ENCODE peak calls at places on chromosomes 13 and 19, in ten cellular contexts. One of them, this sample, is unnamed.

GRCh38 chr13:37503287-37503686 is 95.3 kb downstream of the POSTN start:
- DNase-seq in GM19239: no peak
- DNase-seq in A172: no peak
- DNase-seq in pancreas: no peak
- DNase-seq in ELR: no peak
- DNase-seq in transverse colon: no peak
- DNase-seq in SHP77: no peak
- DNase-seq in left ventricle myocardium inferior: no peak
- DNase-seq in neuronal stem cell: no peak
- DNase-seq in stimulated activated CD8-positive, alpha-beta memory T cell treated with anti-CD3 and anti-CD28 coated beads, Interleukin-4, amount 100 ng/mL, for 24 hours: no peak
- DNase-seq in this sample: no peak

GRCh38 chr13:37646531-37646930 is 48.0 kb upstream of the POSTN start:
- DNase-seq in ELR: no peak
- DNase-seq in stimulated activated CD8-positive, alpha-beta memory T cell treated with anti-CD3 and anti-CD28 coated beads, Interleukin-4, amount 100 ng/mL, for 24 hours: no peak
- DNase-seq in neuronal stem cell: no peak
- DNase-seq in A172: no peak
- DNase-seq in GM19239: no peak
- DNase-seq in SHP77: no peak
- DNase-seq in left ventricle myocardium inferior: no peak
- DNase-seq in pancreas: no peak
- DNase-seq in transverse colon: no peak
- DNase-seq in this sample: no peak

GRCh38 chr19:38917921-38918491 is 6.0 kb upstream of the CCER2 start:
- DNase-seq in ELR: peak; percentile 48
- DNase-seq in transverse colon: no peak
- DNase-seq in SHP77: peak; percentile 79
- DNase-seq in stimulated activated CD8-positive, alpha-beta memory T cell treated with anti-CD3 and anti-CD28 coated beads, Interleukin-4, amount 100 ng/mL, for 24 hours: no peak
- DNase-seq in GM19239: no peak
- DNase-seq in neuronal stem cell: no peak
- DNase-seq in left ventricle myocardium inferior: no peak
- DNase-seq in pancreas: no peak
- DNase-seq in A172: peak; percentile 24
- DNase-seq in this sample: no peak

GRCh38 chr19:4043966-4044365 is 22.7 kb downstream of the ZBTB7A start:
- DNase-seq in SHP77: no peak
- DNase-seq in left ventricle myocardium inferior: no peak
- DNase-seq in neuronal stem cell: no peak
- DNase-seq in stimulated activated CD8-positive, alpha-beta memory T cell treated with anti-CD3 and anti-CD28 coated beads, Interleukin-4, amount 100 ng/mL, for 24 hours: no peak
- DNase-seq in ELR: no peak
- DNase-seq in A172: no peak
- DNase-seq in pancreas: no peak
- DNase-seq in GM19239: no peak
- DNase-seq in transverse colon: no peak
- DNase-seq in this sample: no peak

GRCh38 chr19:39307233-39307821 is 11.1 kb downstream of the IFNL1 start:
- DNase-seq in transverse colon: peak; percentile 48
- DNase-seq in SHP77: no peak
- DNase-seq in ELR: no peak
- DNase-seq in GM19239: no peak
- DNase-seq in stimulated activated CD8-positive, alpha-beta memory T cell treated with anti-CD3 and anti-CD28 coated beads, Interleukin-4, amount 100 ng/mL, for 24 hours: no peak
- DNase-seq in A172: no peak
- DNase-seq in neuronal stem cell: no peak
- DNase-seq in pancreas: no peak
- DNase-seq in left ventricle myocardium inferior: no peak
- DNase-seq in this sample: no peak

GRCh38 chr13:22454586-22454985 is 726.2 kb upstream of the SGCG start:
- DNase-seq in A172: peak; percentile 31
- DNase-seq in SHP77: peak; percentile 8
- DNase-seq in pancreas: no peak
- DNase-seq in GM19239: no peak
- DNase-seq in transverse colon: no peak
- DNase-seq in ELR: no peak
- DNase-seq in neuronal stem cell: no peak
- DNase-seq in left ventricle myocardium inferior: no peak
- DNase-seq in stimulated activated CD8-positive, alpha-beta memory T cell treated with anti-CD3 and anti-CD28 coated beads, Interleukin-4, amount 100 ng/mL, for 24 hours: no peak
- DNase-seq in this sample: no peak

GRCh38 chr19:33186431-33186830 is 7.7 kb upstream of the LRP3 start:
- DNase-seq in neuronal stem cell: no peak
- DNase-seq in pancreas: no peak
- DNase-seq in GM19239: no peak
- DNase-seq in transverse colon: no peak
- DNase-seq in ELR: no peak
- DNase-seq in SHP77: no peak
- DNase-seq in A172: no peak
- DNase-seq in stimulated activated CD8-positive, alpha-beta memory T cell treated with anti-CD3 and anti-CD28 coated beads, Interleukin-4, amount 100 ng/mL, for 24 hours: no peak
- DNase-seq in left ventricle myocardium inferior: no peak
- DNase-seq in this sample: no peak

GRCh38 chr19:49430678-49431329 is 5.6 kb downstream of the GFY start:
- DNase-seq in pancreas: no peak
- DNase-seq in GM19239: no peak
- DNase-seq in stimulated activated CD8-positive, alpha-beta memory T cell treated with anti-CD3 and anti-CD28 coated beads, Interleukin-4, amount 100 ng/mL, for 24 hours: no peak
- DNase-seq in SHP77: peak; percentile 41
- DNase-seq in A172: no peak
- DNase-seq in left ventricle myocardium inferior: no peak
- DNase-seq in neuronal stem cell: no peak
- DNase-seq in ELR: peak; percentile 39
- DNase-seq in transverse colon: no peak
- DNase-seq in this sample: no peak

GRCh38 chr13:114022876-114023275 is 49.0 kb upstream of the C13orf46 start:
- DNase-seq in GM19239: no peak
- DNase-seq in stimulated activated CD8-positive, alpha-beta memory T cell treated with anti-CD3 and anti-CD28 coated beads, Interleukin-4, amount 100 ng/mL, for 24 hours: no peak
- DNase-seq in ELR: no peak
- DNase-seq in neuronal stem cell: no peak
- DNase-seq in left ventricle myocardium inferior: no peak
- DNase-seq in SHP77: no peak
- DNase-seq in A172: no peak
- DNase-seq in transverse colon: no peak
- DNase-seq in pancreas: no peak
- DNase-seq in this sample: no peak

GRCh38 chr13:102812616-102813287 is 13.8 kb downstream of the BIVM start:
- DNase-seq in transverse colon: no peak
- DNase-seq in GM19239: no peak
- DNase-seq in ELR: peak; percentile 42
- DNase-seq in pancreas: no peak
- DNase-seq in left ventricle myocardium inferior: no peak
- DNase-seq in A172: no peak
- DNase-seq in SHP77: no peak
- DNase-seq in neuronal stem cell: no peak
- DNase-seq in stimulated activated CD8-positive, alpha-beta memory T cell treated with anti-CD3 and anti-CD28 coated beads, Interleukin-4, amount 100 ng/mL, for 24 hours: no peak
- DNase-seq in this sample: no peak

GRCh38 chr19:8526345-8527062 is 12.5 kb upstream of the ZNF414 start:
- DNase-seq in transverse colon: peak; percentile 92
- DNase-seq in stimulated activated CD8-positive, alpha-beta memory T cell treated with anti-CD3 and anti-CD28 coated beads, Interleukin-4, amount 100 ng/mL, for 24 hours: no peak
- DNase-seq in SHP77: peak; percentile 89
- DNase-seq in pancreas: peak; percentile 92
- DNase-seq in neuronal stem cell: peak; percentile 92
- DNase-seq in GM19239: no peak
- DNase-seq in ELR: peak; percentile 94
- DNase-seq in left ventricle myocardium inferior: peak; percentile 90
- DNase-seq in A172: peak; percentile 88
- DNase-seq in this sample: peak; percentile 96

GRCh38 chr19:56111601-56112312 is 9.3 kb downstream of the ZNF787 start:
- DNase-seq in GM19239: peak; percentile 75
- DNase-seq in transverse colon: peak; percentile 86
- DNase-seq in neuronal stem cell: no peak
- DNase-seq in pancreas: no peak
- DNase-seq in SHP77: no peak
- DNase-seq in ELR: no peak
- DNase-seq in A172: peak; percentile 37
- DNase-seq in left ventricle myocardium inferior: peak; percentile 53
- DNase-seq in stimulated activated CD8-positive, alpha-beta memory T cell treated with anti-CD3 and anti-CD28 coated beads, Interleukin-4, amount 100 ng/mL, for 24 hours: peak; percentile 26
- DNase-seq in this sample: no peak

GRCh38 chr13:38141792-38142191 is 207.9 kb upstream of the UFM1 start:
- DNase-seq in stimulated activated CD8-positive, alpha-beta memory T cell treated with anti-CD3 and anti-CD28 coated beads, Interleukin-4, amount 100 ng/mL, for 24 hours: no peak
- DNase-seq in A172: no peak
- DNase-seq in GM19239: no peak
- DNase-seq in SHP77: no peak
- DNase-seq in ELR: no peak
- DNase-seq in left ventricle myocardium inferior: no peak
- DNase-seq in neuronal stem cell: no peak
- DNase-seq in transverse colon: no peak
- DNase-seq in pancreas: no peak
- DNase-seq in this sample: no peak

GRCh38 chr13:93290503-93290902 is 63.9 kb downstream of the GPC6 start:
- DNase-seq in pancreas: no peak
- DNase-seq in ELR: no peak
- DNase-seq in A172: peak; percentile 21
- DNase-seq in transverse colon: no peak
- DNase-seq in neuronal stem cell: no peak
- DNase-seq in SHP77: no peak
- DNase-seq in GM19239: no peak
- DNase-seq in stimulated activated CD8-positive, alpha-beta memory T cell treated with anti-CD3 and anti-CD28 coated beads, Interleukin-4, amount 100 ng/mL, for 24 hours: no peak
- DNase-seq in left ventricle myocardium inferior: no peak
- DNase-seq in this sample: no peak

GRCh38 chr19:14473915-14474578 is 1.1 kb downstream of the PTGER1 start:
- DNase-seq in transverse colon: peak; percentile 53
- DNase-seq in SHP77: no peak
- DNase-seq in stimulated activated CD8-positive, alpha-beta memory T cell treated with anti-CD3 and anti-CD28 coated beads, Interleukin-4, amount 100 ng/mL, for 24 hours: no peak
- DNase-seq in ELR: no peak
- DNase-seq in left ventricle myocardium inferior: no peak
- DNase-seq in GM19239: no peak
- DNase-seq in neuronal stem cell: no peak
- DNase-seq in pancreas: no peak
- DNase-seq in A172: no peak
- DNase-seq in this sample: no peak

GRCh38 chr13:85313761-85314503 is 485.3 kb downstream of the SLITRK6 start:
- DNase-seq in left ventricle myocardium inferior: no peak
- DNase-seq in neuronal stem cell: no peak
- DNase-seq in GM19239: no peak
- DNase-seq in ELR: peak; percentile 93
- DNase-seq in A172: peak; percentile 57
- DNase-seq in pancreas: no peak
- DNase-seq in stimulated activated CD8-positive, alpha-beta memory T cell treated with anti-CD3 and anti-CD28 coated beads, Interleukin-4, amount 100 ng/mL, for 24 hours: no peak
- DNase-seq in SHP77: peak; percentile 75
- DNase-seq in transverse colon: no peak
- DNase-seq in this sample: no peak

GRCh38 chr19:18906605-18907519 is 10.9 kb upstream of the CERS1 start:
- DNase-seq in pancreas: no peak
- DNase-seq in stimulated activated CD8-positive, alpha-beta memory T cell treated with anti-CD3 and anti-CD28 coated beads, Interleukin-4, amount 100 ng/mL, for 24 hours: no peak
- DNase-seq in A172: no peak
- DNase-seq in SHP77: no peak
- DNase-seq in transverse colon: no peak
- DNase-seq in ELR: no peak
- DNase-seq in GM19239: no peak
- DNase-seq in neuronal stem cell: no peak
- DNase-seq in left ventricle myocardium inferior: no peak
- DNase-seq in this sample: no peak

GRCh38 chr13:104565888-104566287 is 1499.7 kb upstream of the SLC10A2 start:
- DNase-seq in left ventricle myocardium inferior: no peak
- DNase-seq in transverse colon: no peak
- DNase-seq in SHP77: no peak
- DNase-seq in pancreas: no peak
- DNase-seq in GM19239: no peak
- DNase-seq in ELR: no peak
- DNase-seq in stimulated activated CD8-positive, alpha-beta memory T cell treated with anti-CD3 and anti-CD28 coated beads, Interleukin-4, amount 100 ng/mL, for 24 hours: no peak
- DNase-seq in neuronal stem cell: no peak
- DNase-seq in A172: no peak
- DNase-seq in this sample: no peak

GRCh38 chr19:5960005-5961001 is 17.6 kb downstream of the RANBP3 start:
- DNase-seq in SHP77: peak; percentile 78
- DNase-seq in stimulated activated CD8-positive, alpha-beta memory T cell treated with anti-CD3 and anti-CD28 coated beads, Interleukin-4, amount 100 ng/mL, for 24 hours: no peak
- DNase-seq in left ventricle myocardium inferior: peak; percentile 56
- DNase-seq in neuronal stem cell: no peak
- DNase-seq in pancreas: peak; percentile 72
- DNase-seq in transverse colon: no peak
- DNase-seq in A172: no peak
- DNase-seq in GM19239: no peak
- DNase-seq in ELR: no peak
- DNase-seq in this sample: no peak

GRCh38 chr19:4064551-4065260 is 2.0 kb downstream of the ZBTB7A start:
- DNase-seq in neuronal stem cell: no peak
- DNase-seq in ELR: peak; percentile 58
- DNase-seq in pancreas: peak; percentile 61
- DNase-seq in transverse colon: peak; percentile 66
- DNase-seq in GM19239: no peak
- DNase-seq in left ventricle myocardium inferior: peak; percentile 59
- DNase-seq in SHP77: peak; percentile 16
- DNase-seq in stimulated activated CD8-positive, alpha-beta memory T cell treated with anti-CD3 and anti-CD28 coated beads, Interleukin-4, amount 100 ng/mL, for 24 hours: no peak
- DNase-seq in A172: peak; percentile 42
- DNase-seq in this sample: no peak

GRCh38 chr19:35860818-35861639 is 4.3 kb downstream of the KIRREL2 start:
- DNase-seq in A172: no peak
- DNase-seq in GM19239: no peak
- DNase-seq in stimulated activated CD8-positive, alpha-beta memory T cell treated with anti-CD3 and anti-CD28 coated beads, Interleukin-4, amount 100 ng/mL, for 24 hours: no peak
- DNase-seq in pancreas: no peak
- DNase-seq in ELR: no peak
- DNase-seq in SHP77: no peak
- DNase-seq in transverse colon: no peak
- DNase-seq in left ventricle myocardium inferior: no peak
- DNase-seq in neuronal stem cell: peak; percentile 95
- DNase-seq in this sample: peak; percentile 78

GRCh38 chr13:100423375-100423774 is 165.2 kb downstream of the GGACT start:
- DNase-seq in left ventricle myocardium inferior: no peak
- DNase-seq in pancreas: no peak
- DNase-seq in neuronal stem cell: no peak
- DNase-seq in A172: no peak
- DNase-seq in ELR: peak; percentile 41
- DNase-seq in SHP77: no peak
- DNase-seq in stimulated activated CD8-positive, alpha-beta memory T cell treated with anti-CD3 and anti-CD28 coated beads, Interleukin-4, amount 100 ng/mL, for 24 hours: no peak
- DNase-seq in transverse colon: no peak
- DNase-seq in GM19239: no peak
- DNase-seq in this sample: no peak

GRCh38 chr13:34174671-34175145 is 356.8 kb downstream of the RFC3 start:
- DNase-seq in ELR: no peak
- DNase-seq in A172: no peak
- DNase-seq in transverse colon: no peak
- DNase-seq in left ventricle myocardium inferior: no peak
- DNase-seq in neuronal stem cell: no peak
- DNase-seq in GM19239: no peak
- DNase-seq in pancreas: no peak
- DNase-seq in SHP77: no peak
- DNase-seq in stimulated activated CD8-positive, alpha-beta memory T cell treated with anti-CD3 and anti-CD28 coated beads, Interleukin-4, amount 100 ng/mL, for 24 hours: no peak
- DNase-seq in this sample: no peak

GRCh38 chr13:44437356-44438233 is 64.0 kb downstream of the SERP2 start:
- DNase-seq in ELR: peak; percentile 79
- DNase-seq in transverse colon: no peak
- DNase-seq in left ventricle myocardium inferior: no peak
- DNase-seq in GM19239: no peak
- DNase-seq in pancreas: no peak
- DNase-seq in stimulated activated CD8-positive, alpha-beta memory T cell treated with anti-CD3 and anti-CD28 coated beads, Interleukin-4, amount 100 ng/mL, for 24 hours: no peak
- DNase-seq in SHP77: no peak
- DNase-seq in A172: peak; percentile 54
- DNase-seq in neuronal stem cell: peak; percentile 36
- DNase-seq in this sample: no peak

GRCh38 chr13:48216204-48216711 is 16.7 kb upstream of the ITM2B start:
- DNase-seq in ELR: no peak
- DNase-seq in pancreas: no peak
- DNase-seq in neuronal stem cell: no peak
- DNase-seq in A172: no peak
- DNase-seq in transverse colon: no peak
- DNase-seq in stimulated activated CD8-positive, alpha-beta memory T cell treated with anti-CD3 and anti-CD28 coated beads, Interleukin-4, amount 100 ng/mL, for 24 hours: no peak
- DNase-seq in left ventricle myocardium inferior: no peak
- DNase-seq in SHP77: no peak
- DNase-seq in GM19239: no peak
- DNase-seq in this sample: no peak

GRCh38 chr19:46745521-46746280 is at the start of gene FKRP:
- DNase-seq in SHP77: no peak
- DNase-seq in A172: no peak
- DNase-seq in left ventricle myocardium inferior: peak; percentile 48
- DNase-seq in neuronal stem cell: no peak
- DNase-seq in pancreas: peak; percentile 40
- DNase-seq in GM19239: no peak
- DNase-seq in transverse colon: no peak
- DNase-seq in ELR: peak; percentile 43
- DNase-seq in stimulated activated CD8-positive, alpha-beta memory T cell treated with anti-CD3 and anti-CD28 coated beads, Interleukin-4, amount 100 ng/mL, for 24 hours: peak; percentile 19
- DNase-seq in this sample: peak; percentile 17

GRCh38 chr13:113273856-113274590 is 23.0 kb upstream of the LAMP1 start:
- DNase-seq in left ventricle myocardium inferior: no peak
- DNase-seq in SHP77: no peak
- DNase-seq in A172: peak; percentile 59
- DNase-seq in transverse colon: no peak
- DNase-seq in stimulated activated CD8-positive, alpha-beta memory T cell treated with anti-CD3 and anti-CD28 coated beads, Interleukin-4, amount 100 ng/mL, for 24 hours: no peak
- DNase-seq in ELR: peak; percentile 57
- DNase-seq in pancreas: no peak
- DNase-seq in GM19239: no peak
- DNase-seq in neuronal stem cell: no peak
- DNase-seq in this sample: no peak

GRCh38 chr13:106683179-106683578 is 115.2 kb upstream of the ARGLU1 start:
- DNase-seq in neuronal stem cell: no peak
- DNase-seq in SHP77: no peak
- DNase-seq in transverse colon: no peak
- DNase-seq in left ventricle myocardium inferior: no peak
- DNase-seq in GM19239: no peak
- DNase-seq in stimulated activated CD8-positive, alpha-beta memory T cell treated with anti-CD3 and anti-CD28 coated beads, Interleukin-4, amount 100 ng/mL, for 24 hours: no peak
- DNase-seq in A172: no peak
- DNase-seq in pancreas: no peak
- DNase-seq in ELR: no peak
- DNase-seq in this sample: no peak